ENCODE peak calls at places on chromosomes 3 and 15, in ten cellular contexts. H is AG09319; V is fibroblast of lung; X is HFF-Myc; P is colonic mucosa; Q is B cell; D is CD8-positive, alpha-beta T cell; I is heart left ventricle; R is A549; O is HFFc6. B is an unnamed sample.

GRCh38 chr15:63502137-63502801 is 2.1 kb upstream of the USP3 start:
- DNase-seq in I (no peak), O (no peak), H (no peak), X (no peak), D (no peak), R (no peak), Q (no peak), P (peak), V (peak), B (no peak)

GRCh38 chr3:53804697-53805462 is 41.3 kb downstream of the CHDH start:
- DNase-seq in Q (no peak), X (peak), P (no peak), D (no peak), V (peak), O (peak), H (peak), R (peak), I (no peak), B (no peak)

GRCh38 chr3:25604107-25604805 is 60.5 kb downstream of the TOP2B start:
- DNase-seq in P (no peak), V (peak), D (no peak), X (no peak), H (peak), O (peak), R (no peak), I (no peak), Q (no peak), B (no peak)

GRCh38 chr3:187518207-187518606 is 150.0 kb downstream of the RTP4 start:
- DNase-seq in O (no peak), V (no peak), Q (no peak), R (no peak), H (no peak), I (no peak), P (no peak), D (no peak), X (no peak), B (no peak)

GRCh38 chr3:111073186-111073585 is 1.6 kb downstream of the NECTIN3 start:
- DNase-seq in I (no peak), V (peak), X (no peak), Q (no peak), O (peak), D (no peak), H (no peak), R (no peak), P (no peak), B (no peak)

GRCh38 chr3:132083583-132084372 is 49.0 kb upstream of the CPNE4 start:
- DNase-seq in P (no peak), R (peak), I (no peak), D (no peak), V (peak), O (peak), X (no peak), Q (no peak), H (no peak), B (peak)

GRCh38 chr3:182364723-182365650 is 428.3 kb upstream of the ATP11B start:
- DNase-seq in R (no peak), I (no peak), D (no peak), X (no peak), Q (no peak), P (no peak), O (no peak), V (no peak), H (no peak), B (no peak)

GRCh38 chr3:56001991-56002390 is 466.3 kb downstream of the ERC2 start:
- DNase-seq in V (no peak), O (no peak), R (no peak), P (no peak), Q (no peak), D (no peak), H (no peak), X (no peak), I (no peak), B (no peak)

GRCh38 chr3:124817079-124817478 is 70.1 kb downstream of the ITGB5 start:
- DNase-seq in O (no peak), D (no peak), Q (no peak), X (no peak), P (no peak), R (no peak), I (no peak), H (no peak), V (no peak), B (no peak)

GRCh38 chr3:155805204-155805801 is 775 bp downstream of the C3orf33 start:
- DNase-seq in R (peak), D (no peak), H (no peak), P (peak), I (peak), X (no peak), V (no peak), O (no peak), Q (no peak), B (no peak)

GRCh38 chr15:84840741-84841429 is 23.7 kb downstream of the ALPK3 start:
- DNase-seq in V (peak), X (no peak), D (no peak), I (peak), R (no peak), H (peak), O (peak), P (peak), Q (no peak), B (peak)

GRCh38 chr15:96582473-96582872 is 252.0 kb downstream of the NR2F2 start:
- DNase-seq in P (no peak), V (no peak), O (no peak), H (no peak), R (no peak), X (no peak), D (no peak), Q (no peak), I (no peak), B (no peak)

GRCh38 chr15:96359772-96360498 is 29.4 kb downstream of the NR2F2 start:
- DNase-seq in I (no peak), V (peak), P (no peak), O (peak), R (no peak), X (no peak), H (no peak), Q (no peak), D (no peak), B (no peak)

GRCh38 chr15:71366926-71367325 is 251.7 kb downstream of the THSD4 start:
- DNase-seq in P (no peak), I (no peak), D (no peak), X (no peak), H (no peak), V (peak), Q (no peak), R (no peak), O (no peak), B (no peak)

GRCh38 chr3:170414202-170414663 is 4.4 kb upstream of the CLDN11 start:
- DNase-seq in V (peak), O (peak), R (peak), X (peak), H (peak), Q (peak), D (peak), P (no peak), I (no peak), B (no peak)

GRCh38 chr15:26015516-26015915 is 152.4 kb upstream of the ATP10A start:
- DNase-seq in V (no peak), I (no peak), D (no peak), P (no peak), H (no peak), R (no peak), Q (no peak), O (no peak), X (no peak), B (no peak)
- TF ChIP-seq CTCF in V (no peak), I (no peak), D (no peak), P (no peak), H (no peak), R (no peak), Q (no peak), O (no peak), X (no peak), B (no peak)

GRCh38 chr3:90091557-90091956 is 984.1 kb downstream of the EPHA3 start:
- DNase-seq in P (peak), H (no peak), O (no peak), X (no peak), R (no peak), V (peak), I (no peak), Q (peak), D (no peak), B (no peak)

DNA sequence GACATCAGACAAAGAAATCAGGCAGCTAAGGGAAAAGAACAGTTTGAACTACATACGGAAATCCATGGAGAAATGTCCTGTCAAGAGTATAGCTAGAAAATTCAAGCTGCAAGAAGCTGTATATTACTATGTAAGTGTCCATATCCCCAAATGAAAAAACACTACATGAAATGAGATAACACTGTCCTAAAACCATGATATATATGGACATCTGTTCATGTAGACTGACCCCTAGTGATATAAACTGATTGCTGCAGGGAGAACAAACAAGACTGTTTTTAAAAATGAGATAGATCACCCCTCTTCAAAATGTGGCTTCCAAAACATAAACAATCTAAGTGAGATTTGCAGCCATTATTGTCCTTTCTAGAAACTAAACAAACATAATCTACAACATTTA is 985.6 kb downstream of the EPHA3 start:
- DNase-seq in R (no peak), V (peak), H (no peak), P (no peak), D (no peak), X (no peak), I (no peak), Q (no peak), O (peak), B (no peak)
- TF ChIP-seq CTCF in R (peak), V (peak), H (peak), P (peak), D (no peak), X (peak), I (peak), Q (no peak), O (peak), B (peak)

GRCh38 chr3:37741644-37742043 is 120.0 kb upstream of the CTDSPL start:
- DNase-seq in H (no peak), R (peak), X (no peak), P (peak), Q (no peak), V (peak), I (peak), O (no peak), D (no peak), B (no peak)
- TF ChIP-seq CTCF in H (peak), R (peak), X (peak), P (peak), Q (no peak), V (peak), I (peak), O (peak), D (no peak), B (peak)

DNA sequence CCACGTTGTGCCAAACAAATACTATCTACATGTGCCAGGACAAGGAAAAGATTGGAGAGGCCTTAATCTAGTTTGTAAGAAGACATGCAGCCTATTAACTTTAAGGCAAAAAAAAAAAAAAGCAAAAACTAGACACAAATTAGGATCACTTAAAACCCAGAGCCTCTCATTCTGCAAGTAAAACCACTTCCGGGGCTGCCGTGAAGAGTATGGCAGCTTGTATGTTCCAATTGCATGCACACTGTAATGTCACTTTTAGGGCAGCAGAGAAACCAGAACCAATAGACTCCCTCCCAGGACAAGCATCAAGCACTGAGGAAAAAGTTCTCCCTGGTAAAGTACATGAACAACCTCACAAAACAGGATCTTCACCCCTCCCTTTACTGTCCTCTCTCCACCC is 70.6 kb downstream of the RSL24D1 start:
- DNase-seq in D (no peak), X (no peak), I (no peak), P (no peak), R (no peak), V (no peak), Q (no peak), H (no peak), O (no peak), B (no peak)
- TF ChIP-seq CTCF in D (no peak), X (no peak), I (no peak), P (no peak), R (no peak), V (no peak), Q (no peak), H (no peak), O (no peak), B (no peak)